ENCODE peak calls at places on chromosomes 16 and 17, in five cellular contexts. One of them, this sample, is unnamed.

GRCh38 chr17:20988896-20989295 is 53.9 kb downstream of the USP22 start:
- DNase-seq in tibial artery: no peak
- DNase-seq in GM23338: no peak
- DNase-seq in mesenchymal stem cell: no peak
- DNase-seq in fibroblast of lung: no peak
- DNase-seq in this sample: no peak

GRCh38 chr16:53064179-53064578 is 9.4 kb downstream of the CHD9 start:
- DNase-seq in GM23338: no peak
- DNase-seq in fibroblast of lung: no peak
- DNase-seq in tibial artery: no peak
- DNase-seq in mesenchymal stem cell: no peak
- DNase-seq in this sample: no peak

GRCh38 chr17:49551221-49552069 is 24.2 kb upstream of the NXPH3 start:
- DNase-seq in tibial artery: no peak
- DNase-seq in fibroblast of lung: no peak
- DNase-seq in GM23338: no peak
- DNase-seq in mesenchymal stem cell: no peak
- DNase-seq in this sample: no peak

GRCh38 chr16:28212532-28212873 is 738 bp upstream of the XPO6 start:
- DNase-seq in GM23338: no peak
- DNase-seq in fibroblast of lung: peak
- DNase-seq in mesenchymal stem cell: peak
- DNase-seq in tibial artery: no peak
- DNase-seq in this sample: no peak

GRCh38 chr17:59829217-59830006 is 63.3 kb downstream of the TUBD1 start:
- DNase-seq in tibial artery: no peak
- DNase-seq in fibroblast of lung: peak
- DNase-seq in GM23338: no peak
- DNase-seq in mesenchymal stem cell: peak
- DNase-seq in this sample: peak

GRCh38 chr16:56632160-56632847 is at the start of gene MT1M:
- DNase-seq in tibial artery: peak
- DNase-seq in fibroblast of lung: no peak
- DNase-seq in mesenchymal stem cell: peak
- DNase-seq in GM23338: peak
- DNase-seq in this sample: no peak

GRCh38 chr17:61002316-61002736 is 324.7 kb downstream of the BCAS3 start:
- DNase-seq in tibial artery: no peak
- DNase-seq in GM23338: peak
- DNase-seq in fibroblast of lung: peak
- DNase-seq in mesenchymal stem cell: peak
- DNase-seq in this sample: peak

GRCh38 chr17:16273499-16273898 is 56.5 kb downstream of the PIGL start:
- DNase-seq in fibroblast of lung: no peak
- DNase-seq in tibial artery: no peak
- DNase-seq in mesenchymal stem cell: no peak
- DNase-seq in GM23338: no peak
- DNase-seq in this sample: peak

GRCh38 chr16:75471723-75472634 is 7.5 kb upstream of the TMEM170A start:
- DNase-seq in fibroblast of lung: peak
- DNase-seq in GM23338: peak
- DNase-seq in mesenchymal stem cell: peak
- DNase-seq in tibial artery: peak
- DNase-seq in this sample: peak

GRCh38 chr17:72978593-72979218 is 113.8 kb downstream of the SLC39A11 start:
- DNase-seq in tibial artery: no peak
- DNase-seq in mesenchymal stem cell: peak
- DNase-seq in GM23338: no peak
- DNase-seq in fibroblast of lung: no peak
- DNase-seq in this sample: no peak

GRCh38 chr16:48536600-48537200 is 73.3 kb downstream of the N4BP1 start:
- DNase-seq in tibial artery: no peak
- DNase-seq in mesenchymal stem cell: no peak
- DNase-seq in fibroblast of lung: peak
- DNase-seq in GM23338: no peak
- DNase-seq in this sample: no peak

GRCh38 chr17:57034807-57035754 is 50.0 kb upstream of the AKAP1 start:
- DNase-seq in tibial artery: no peak
- DNase-seq in mesenchymal stem cell: no peak
- DNase-seq in fibroblast of lung: no peak
- DNase-seq in GM23338: no peak
- DNase-seq in this sample: no peak

GRCh38 chr16:4511441-4512082 is 27.0 kb downstream of the CDIP1 start:
- DNase-seq in mesenchymal stem cell: peak
- DNase-seq in fibroblast of lung: peak
- DNase-seq in tibial artery: no peak
- DNase-seq in GM23338: peak
- DNase-seq in this sample: peak

GRCh38 chr17:55641559-55642160 is 81.0 kb downstream of the TMEM100 start:
- DNase-seq in fibroblast of lung: peak
- DNase-seq in mesenchymal stem cell: peak
- DNase-seq in GM23338: peak
- DNase-seq in tibial artery: peak
- DNase-seq in this sample: peak

GRCh38 chr17:28499366-28499668 is 6.8 kb upstream of the FOXN1 start:
- DNase-seq in GM23338: no peak
- DNase-seq in tibial artery: no peak
- DNase-seq in mesenchymal stem cell: no peak
- DNase-seq in fibroblast of lung: no peak
- DNase-seq in this sample: no peak

GRCh38 chr17:320809-321385 is 31.7 kb downstream of the RPH3AL start:
- DNase-seq in mesenchymal stem cell: no peak
- DNase-seq in fibroblast of lung: no peak
- DNase-seq in tibial artery: no peak
- DNase-seq in GM23338: peak
- DNase-seq in this sample: no peak

GRCh38 chr16:29985271-29985811 is 10.1 kb downstream of the HIRIP3 start:
- DNase-seq in mesenchymal stem cell: no peak
- DNase-seq in fibroblast of lung: no peak
- DNase-seq in GM23338: no peak
- DNase-seq in tibial artery: no peak
- DNase-seq in this sample: no peak

GRCh38 chr17:74417178-74418045 is 14.5 kb upstream of the GPRC5C start:
- DNase-seq in mesenchymal stem cell: peak
- DNase-seq in GM23338: no peak
- DNase-seq in tibial artery: no peak
- DNase-seq in fibroblast of lung: no peak
- DNase-seq in this sample: peak

GRCh38 chr17:65920996-65921395 is 270.9 kb downstream of the CEP112 start:
- DNase-seq in fibroblast of lung: no peak
- DNase-seq in mesenchymal stem cell: no peak
- DNase-seq in tibial artery: no peak
- DNase-seq in GM23338: peak
- DNase-seq in this sample: no peak

GRCh38 chr17:72386619-72387237 is 265.9 kb downstream of the SOX9 start:
- DNase-seq in GM23338: peak
- DNase-seq in tibial artery: no peak
- DNase-seq in mesenchymal stem cell: no peak
- DNase-seq in fibroblast of lung: peak
- DNase-seq in this sample: no peak

GRCh38 chr16:11109551-11109950 is 146.5 kb downstream of the SOCS1 start:
- DNase-seq in mesenchymal stem cell: peak
- DNase-seq in fibroblast of lung: peak
- DNase-seq in tibial artery: no peak
- DNase-seq in GM23338: no peak
- DNase-seq in this sample: no peak

GRCh38 chr16:20898938-20899502 is 1.1 kb downstream of the DCUN1D3 start:
- DNase-seq in tibial artery: no peak
- DNase-seq in GM23338: no peak
- DNase-seq in mesenchymal stem cell: peak
- DNase-seq in fibroblast of lung: peak
- DNase-seq in this sample: peak
- H3K27ac ChIP-seq in tibial artery: peak
- H3K27ac ChIP-seq in GM23338: peak
- H3K27ac ChIP-seq in mesenchymal stem cell: peak
- H3K27ac ChIP-seq in fibroblast of lung: peak
- H3K27ac ChIP-seq in this sample: peak

GRCh38 chr16:86591270-86591669 is 12.9 kb downstream of the FOXL1 start:
- DNase-seq in mesenchymal stem cell: no peak
- DNase-seq in fibroblast of lung: no peak
- DNase-seq in tibial artery: no peak
- DNase-seq in GM23338: no peak
- DNase-seq in this sample: no peak

GRCh38 chr16:86594712-86595111 is 16.4 kb downstream of the FOXL1 start:
- DNase-seq in tibial artery: no peak
- DNase-seq in fibroblast of lung: peak
- DNase-seq in mesenchymal stem cell: no peak
- DNase-seq in GM23338: no peak
- DNase-seq in this sample: no peak

GRCh38 chr16:86593913-86594312 is 15.6 kb downstream of the FOXL1 start:
- DNase-seq in mesenchymal stem cell: no peak
- DNase-seq in GM23338: no peak
- DNase-seq in tibial artery: no peak
- DNase-seq in fibroblast of lung: no peak
- DNase-seq in this sample: no peak

GRCh38 chr16:86587487-86587886 is 9.1 kb downstream of the FOXL1 start:
- DNase-seq in GM23338: no peak
- DNase-seq in mesenchymal stem cell: no peak
- DNase-seq in fibroblast of lung: no peak
- DNase-seq in tibial artery: no peak
- DNase-seq in this sample: no peak

GRCh38 chr16:86590501-86591144 is 12.3 kb downstream of the FOXL1 start:
- DNase-seq in GM23338: no peak
- DNase-seq in mesenchymal stem cell: peak
- DNase-seq in fibroblast of lung: peak
- DNase-seq in tibial artery: no peak
- DNase-seq in this sample: peak
- H3K27ac ChIP-seq in GM23338: no peak
- H3K27ac ChIP-seq in mesenchymal stem cell: peak
- H3K27ac ChIP-seq in fibroblast of lung: peak
- H3K27ac ChIP-seq in tibial artery: peak
- H3K27ac ChIP-seq in this sample: peak

DNA sequence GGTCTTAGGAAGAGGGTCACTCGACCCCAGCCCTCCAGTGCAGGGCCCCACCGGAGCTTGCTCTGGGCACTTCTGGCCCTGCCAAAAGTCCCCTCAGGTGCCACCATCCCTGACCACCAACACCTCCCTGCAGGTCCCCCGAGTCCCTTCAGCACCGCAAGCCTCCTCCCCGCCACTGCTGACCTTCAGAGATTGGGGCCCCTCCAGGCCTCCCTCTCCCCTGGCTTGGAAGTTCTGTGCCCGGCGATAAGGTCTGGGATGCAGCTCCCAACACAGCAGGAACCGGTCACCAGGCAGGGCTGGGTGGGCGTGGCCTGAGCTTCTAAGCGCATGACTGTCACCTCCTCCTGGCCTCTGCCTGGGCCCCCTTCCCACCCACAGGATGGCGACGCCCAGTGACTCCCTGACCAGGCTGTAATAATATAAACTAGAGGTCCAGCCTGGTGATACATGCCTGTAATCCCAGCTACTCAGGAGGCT is 11.2 kb downstream of the PIEZO1 start:
- DNase-seq in GM23338: peak
- DNase-seq in mesenchymal stem cell: peak
- DNase-seq in tibial artery: peak
- DNase-seq in fibroblast of lung: peak
- DNase-seq in this sample: peak
- H3K27ac ChIP-seq in GM23338: no peak
- H3K27ac ChIP-seq in mesenchymal stem cell: no peak
- H3K27ac ChIP-seq in tibial artery: peak
- H3K27ac ChIP-seq in fibroblast of lung: peak
- H3K27ac ChIP-seq in this sample: peak

DNA sequence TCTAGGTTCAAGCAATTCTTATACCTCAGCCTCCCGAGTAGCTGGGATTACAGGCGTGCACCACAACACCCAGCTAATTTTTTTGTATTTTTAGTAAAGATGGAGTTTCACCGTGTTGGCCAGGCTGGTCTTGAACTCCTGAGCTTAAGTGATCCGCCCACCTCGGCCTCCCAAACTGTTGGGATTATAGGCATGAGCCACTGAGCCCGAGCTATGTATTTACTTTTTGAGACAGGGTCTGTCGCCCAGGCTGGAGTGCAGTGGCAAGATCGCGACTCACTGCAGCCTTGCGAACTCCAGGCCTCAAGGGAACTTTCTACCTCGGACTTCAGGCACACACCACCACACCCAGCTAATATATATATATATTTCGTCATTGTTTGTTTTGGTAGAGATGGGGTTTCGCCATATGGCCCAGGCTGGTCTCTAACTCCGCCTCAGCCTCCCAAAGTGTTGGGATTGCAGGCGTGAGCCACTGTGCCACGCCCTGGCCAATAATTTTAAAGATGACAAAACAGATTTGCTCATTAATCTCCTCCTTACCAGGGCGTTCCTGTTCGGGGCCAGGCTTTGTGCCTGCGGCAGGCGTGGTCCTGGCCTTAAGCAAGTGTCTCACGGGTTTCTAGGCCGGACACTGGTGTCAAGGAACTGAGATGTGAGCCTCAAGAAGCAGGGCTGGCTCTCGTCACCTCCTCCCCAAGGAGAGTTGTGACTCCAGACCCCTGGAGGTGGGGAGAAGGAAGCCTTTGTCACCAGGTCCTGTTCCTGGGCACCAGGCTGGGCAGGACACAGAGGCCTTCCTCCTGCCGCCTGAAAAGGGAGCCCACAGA is 4.3 kb upstream of the NPW start:
- DNase-seq in fibroblast of lung: peak
- DNase-seq in GM23338: no peak
- DNase-seq in tibial artery: no peak
- DNase-seq in mesenchymal stem cell: peak
- DNase-seq in this sample: no peak
- H3K27ac ChIP-seq in fibroblast of lung: no peak
- H3K27ac ChIP-seq in GM23338: no peak
- H3K27ac ChIP-seq in tibial artery: no peak
- H3K27ac ChIP-seq in mesenchymal stem cell: no peak
- H3K27ac ChIP-seq in this sample: no peak

GRCh38 chr17:37786481-37786880 is 41.6 kb upstream of the HNF1B start:
- DNase-seq in mesenchymal stem cell: no peak
- DNase-seq in fibroblast of lung: no peak
- DNase-seq in tibial artery: no peak
- DNase-seq in GM23338: no peak
- DNase-seq in this sample: no peak
- H3K27ac ChIP-seq in mesenchymal stem cell: peak
- H3K27ac ChIP-seq in fibroblast of lung: no peak
- H3K27ac ChIP-seq in tibial artery: no peak
- H3K27ac ChIP-seq in GM23338: no peak
- H3K27ac ChIP-seq in this sample: no peak

DNA sequence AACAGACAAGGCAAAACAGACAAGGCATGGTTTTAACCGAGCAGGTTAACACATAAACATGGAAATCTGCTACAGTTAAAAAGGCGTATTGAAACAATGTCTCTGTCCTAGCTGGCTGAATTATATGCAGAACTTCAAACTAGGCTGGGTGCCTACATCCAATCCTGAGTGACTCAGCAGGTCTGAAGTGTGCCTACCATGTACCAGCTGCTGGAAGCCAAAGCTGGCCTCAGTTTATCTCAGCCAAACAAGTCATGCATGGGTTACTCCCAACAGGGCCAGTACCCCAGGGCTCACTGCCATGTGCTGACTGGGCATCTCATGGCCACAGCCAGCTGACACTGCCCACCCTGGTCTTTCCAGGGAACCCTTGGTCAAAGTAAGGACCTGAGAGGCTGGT is 4.0 kb downstream of the C1QBP start:
- DNase-seq in mesenchymal stem cell: no peak
- DNase-seq in fibroblast of lung: peak
- DNase-seq in tibial artery: no peak
- DNase-seq in GM23338: no peak
- DNase-seq in this sample: no peak
- H3K27ac ChIP-seq in mesenchymal stem cell: no peak
- H3K27ac ChIP-seq in fibroblast of lung: no peak
- H3K27ac ChIP-seq in tibial artery: no peak
- H3K27ac ChIP-seq in GM23338: peak
- H3K27ac ChIP-seq in this sample: no peak

GRCh38 chr17:77145209-77145608 is 4.4 kb downstream of the SEC14L1 start:
- DNase-seq in fibroblast of lung: no peak
- DNase-seq in tibial artery: no peak
- DNase-seq in mesenchymal stem cell: no peak
- DNase-seq in GM23338: no peak
- DNase-seq in this sample: no peak
- H3K27ac ChIP-seq in fibroblast of lung: peak
- H3K27ac ChIP-seq in tibial artery: peak
- H3K27ac ChIP-seq in mesenchymal stem cell: peak
- H3K27ac ChIP-seq in GM23338: no peak
- H3K27ac ChIP-seq in this sample: peak